ENCODE peak calls at places on chromosomes 12 and 14, in five cellular contexts. V is lower leg skin; G is progenitor cell of endocrine pancreas; R is cardiac muscle cell; K is activated CD4-positive, alpha-beta T cell treated with anti-CD3 and anti-CD28 coated beads for 24 hours. Y is an unnamed sample.

GRCh38 chr12:75644472-75645072 is 133.2 kb upstream of the KRR1 start:
- DNase-seq in R (no peak), K (no peak), G (no peak), V (no peak), Y (no peak)

GRCh38 chr14:22112004-22112403 is 438.4 kb upstream of the OR4E1 start:
- DNase-seq in K (no peak), V (no peak), R (peak), G (peak), Y (no peak)

GRCh38 chr12:74780458-74781241 is 243.0 kb downstream of the ATXN7L3B start:
- DNase-seq in G (no peak), R (no peak), V (no peak), K (no peak), Y (no peak)

GRCh38 chr12:67991158-67991557 is 1.9 kb downstream of the IFNG-AS1 start:
- DNase-seq in V (no peak), R (no peak), G (no peak), K (no peak), Y (peak)

GRCh38 chr12:32482226-32482625 is 82.9 kb downstream of the FGD4 start:
- DNase-seq in R (no peak), G (no peak), K (no peak), V (no peak), Y (no peak)

GRCh38 chr14:96267336-96267735 is 11.3 kb downstream of the BDKRB1 start:
- DNase-seq in G (no peak), V (peak), K (no peak), R (peak), Y (no peak)

GRCh38 chr14:75561013-75561432 is 17.4 kb upstream of the FLVCR2 start:
- DNase-seq in R (peak), V (peak), G (peak), K (no peak), Y (peak)

GRCh38 chr12:91877461-91878230 is 268.0 kb downstream of the BTG1 start:
- DNase-seq in K (peak), V (no peak), G (no peak), R (no peak), Y (no peak)

GRCh38 chr14:96156804-96157760 is 47.6 kb upstream of the BDKRB2 start:
- DNase-seq in K (no peak), R (no peak), G (no peak), V (no peak), Y (no peak)

GRCh38 chr12:7832059-7832696 is 40.5 kb downstream of the SLC2A14 start:
- DNase-seq in G (no peak), K (no peak), V (no peak), R (peak), Y (no peak)

GRCh38 chr12:98757455-98757854 is 112.4 kb downstream of the APAF1 start:
- DNase-seq in R (no peak), K (no peak), G (no peak), V (no peak), Y (no peak)

GRCh38 chr12:53224268-53224896 is 7.6 kb downstream of the RARG start:
- DNase-seq in G (no peak), V (no peak), K (no peak), R (peak), Y (no peak)

GRCh38 chr14:54435500-54435981 is 5.6 kb downstream of the CNIH1 start:
- DNase-seq in G (no peak), V (no peak), R (no peak), K (no peak), Y (no peak)

GRCh38 chr12:19867970-19868369 is 428.7 kb downstream of the AEBP2 start:
- DNase-seq in V (no peak), R (no peak), G (no peak), K (no peak), Y (no peak)

GRCh38 chr12:9798008-9798619 is 29.2 kb upstream of the KLRF1 start:
- DNase-seq in V (peak), G (peak), K (peak), R (peak), Y (peak)

Y was measured in Peyer's patch.